ENCODE peak calls at places on chromosome 1, in eight cellular contexts. One of them, this sample, is unnamed.

GRCh38 chr1:12276225-12276624 is 46.4 kb downstream of the VPS13D start:
- DNase-seq in stimulated activated CD8-positive, alpha-beta memory T cell treated with anti-CD3 and anti-CD28 coated beads, Interleukin-4, amount 100 ng/mL, for 1 hour: no peak
- DNase-seq in NCI-H1092 treated with DMSO at 0.1 percent for 48 hours: no peak
- DNase-seq in left cardiac atrium: peak
- DNase-seq in activated CD4-positive, CD25-positive, alpha-beta regulatory T cell treated with anti-CD3 and anti-CD28 coated beads, Interleukin-2, amount 50 U/mL, for 72 hours: no peak
- DNase-seq in activated naive CD4-positive, alpha-beta T cell treated with Interleukin-2 at 50 U/mL for 16 hours: peak
- DNase-seq in KG1: no peak
- DNase-seq in T follicular helper cell: no peak
- DNase-seq in this sample: no peak

GRCh38 chr1:27549807-27550408 is 54.0 kb downstream of the AHDC1 start:
- DNase-seq in activated CD4-positive, CD25-positive, alpha-beta regulatory T cell treated with anti-CD3 and anti-CD28 coated beads, Interleukin-2, amount 50 U/mL, for 72 hours: no peak
- DNase-seq in KG1: no peak
- DNase-seq in activated naive CD4-positive, alpha-beta T cell treated with Interleukin-2 at 50 U/mL for 16 hours: no peak
- DNase-seq in NCI-H1092 treated with DMSO at 0.1 percent for 48 hours: no peak
- DNase-seq in left cardiac atrium: no peak
- DNase-seq in stimulated activated CD8-positive, alpha-beta memory T cell treated with anti-CD3 and anti-CD28 coated beads, Interleukin-4, amount 100 ng/mL, for 1 hour: no peak
- DNase-seq in T follicular helper cell: no peak
- DNase-seq in this sample: no peak

GRCh38 chr1:15088146-15089025 is 65.2 kb upstream of the TMEM51 start:
- DNase-seq in KG1: no peak
- DNase-seq in stimulated activated CD8-positive, alpha-beta memory T cell treated with anti-CD3 and anti-CD28 coated beads, Interleukin-4, amount 100 ng/mL, for 1 hour: no peak
- DNase-seq in activated CD4-positive, CD25-positive, alpha-beta regulatory T cell treated with anti-CD3 and anti-CD28 coated beads, Interleukin-2, amount 50 U/mL, for 72 hours: no peak
- DNase-seq in NCI-H1092 treated with DMSO at 0.1 percent for 48 hours: no peak
- DNase-seq in activated naive CD4-positive, alpha-beta T cell treated with Interleukin-2 at 50 U/mL for 16 hours: no peak
- DNase-seq in T follicular helper cell: no peak
- DNase-seq in left cardiac atrium: no peak
- DNase-seq in this sample: no peak

GRCh38 chr1:72284398-72285073 is 2.2 kb upstream of the NEGR1 start:
- DNase-seq in T follicular helper cell: no peak
- DNase-seq in stimulated activated CD8-positive, alpha-beta memory T cell treated with anti-CD3 and anti-CD28 coated beads, Interleukin-4, amount 100 ng/mL, for 1 hour: no peak
- DNase-seq in left cardiac atrium: peak
- DNase-seq in activated CD4-positive, CD25-positive, alpha-beta regulatory T cell treated with anti-CD3 and anti-CD28 coated beads, Interleukin-2, amount 50 U/mL, for 72 hours: no peak
- DNase-seq in activated naive CD4-positive, alpha-beta T cell treated with Interleukin-2 at 50 U/mL for 16 hours: no peak
- DNase-seq in KG1: no peak
- DNase-seq in NCI-H1092 treated with DMSO at 0.1 percent for 48 hours: no peak
- DNase-seq in this sample: no peak

GRCh38 chr1:89001510-89001909 is 9.1 kb upstream of the KYAT3 start:
- DNase-seq in stimulated activated CD8-positive, alpha-beta memory T cell treated with anti-CD3 and anti-CD28 coated beads, Interleukin-4, amount 100 ng/mL, for 1 hour: no peak
- DNase-seq in activated naive CD4-positive, alpha-beta T cell treated with Interleukin-2 at 50 U/mL for 16 hours: no peak
- DNase-seq in NCI-H1092 treated with DMSO at 0.1 percent for 48 hours: no peak
- DNase-seq in KG1: no peak
- DNase-seq in activated CD4-positive, CD25-positive, alpha-beta regulatory T cell treated with anti-CD3 and anti-CD28 coated beads, Interleukin-2, amount 50 U/mL, for 72 hours: no peak
- DNase-seq in T follicular helper cell: no peak
- DNase-seq in left cardiac atrium: no peak
- DNase-seq in this sample: no peak

GRCh38 chr1:187226396-187226795 is 397.6 kb downstream of the PLA2G4A start:
- DNase-seq in KG1: no peak
- DNase-seq in stimulated activated CD8-positive, alpha-beta memory T cell treated with anti-CD3 and anti-CD28 coated beads, Interleukin-4, amount 100 ng/mL, for 1 hour: no peak
- DNase-seq in NCI-H1092 treated with DMSO at 0.1 percent for 48 hours: no peak
- DNase-seq in T follicular helper cell: no peak
- DNase-seq in activated CD4-positive, CD25-positive, alpha-beta regulatory T cell treated with anti-CD3 and anti-CD28 coated beads, Interleukin-2, amount 50 U/mL, for 72 hours: no peak
- DNase-seq in left cardiac atrium: no peak
- DNase-seq in activated naive CD4-positive, alpha-beta T cell treated with Interleukin-2 at 50 U/mL for 16 hours: no peak
- DNase-seq in this sample: no peak

GRCh38 chr1:191551019-191551418 is 607.2 kb upstream of the RGS18 start:
- DNase-seq in activated naive CD4-positive, alpha-beta T cell treated with Interleukin-2 at 50 U/mL for 16 hours: no peak
- DNase-seq in NCI-H1092 treated with DMSO at 0.1 percent for 48 hours: no peak
- DNase-seq in stimulated activated CD8-positive, alpha-beta memory T cell treated with anti-CD3 and anti-CD28 coated beads, Interleukin-4, amount 100 ng/mL, for 1 hour: no peak
- DNase-seq in T follicular helper cell: no peak
- DNase-seq in left cardiac atrium: no peak
- DNase-seq in activated CD4-positive, CD25-positive, alpha-beta regulatory T cell treated with anti-CD3 and anti-CD28 coated beads, Interleukin-2, amount 50 U/mL, for 72 hours: no peak
- DNase-seq in KG1: no peak
- DNase-seq in this sample: no peak

GRCh38 chr1:227920896-227921295 is 26.8 kb downstream of the WNT9A start:
- DNase-seq in stimulated activated CD8-positive, alpha-beta memory T cell treated with anti-CD3 and anti-CD28 coated beads, Interleukin-4, amount 100 ng/mL, for 1 hour: no peak
- DNase-seq in activated CD4-positive, CD25-positive, alpha-beta regulatory T cell treated with anti-CD3 and anti-CD28 coated beads, Interleukin-2, amount 50 U/mL, for 72 hours: no peak
- DNase-seq in NCI-H1092 treated with DMSO at 0.1 percent for 48 hours: no peak
- DNase-seq in left cardiac atrium: peak
- DNase-seq in T follicular helper cell: no peak
- DNase-seq in activated naive CD4-positive, alpha-beta T cell treated with Interleukin-2 at 50 U/mL for 16 hours: no peak
- DNase-seq in KG1: no peak
- DNase-seq in this sample: no peak

GRCh38 chr1:68051475-68051874 is 1.0 kb upstream of the DIRAS3 start:
- DNase-seq in activated CD4-positive, CD25-positive, alpha-beta regulatory T cell treated with anti-CD3 and anti-CD28 coated beads, Interleukin-2, amount 50 U/mL, for 72 hours: no peak
- DNase-seq in stimulated activated CD8-positive, alpha-beta memory T cell treated with anti-CD3 and anti-CD28 coated beads, Interleukin-4, amount 100 ng/mL, for 1 hour: no peak
- DNase-seq in activated naive CD4-positive, alpha-beta T cell treated with Interleukin-2 at 50 U/mL for 16 hours: no peak
- DNase-seq in T follicular helper cell: no peak
- DNase-seq in left cardiac atrium: peak
- DNase-seq in NCI-H1092 treated with DMSO at 0.1 percent for 48 hours: peak
- DNase-seq in KG1: no peak
- DNase-seq in this sample: peak

GRCh38 chr1:234972411-234973191 is 156.0 kb downstream of the TOMM20 start:
- DNase-seq in activated naive CD4-positive, alpha-beta T cell treated with Interleukin-2 at 50 U/mL for 16 hours: no peak
- DNase-seq in activated CD4-positive, CD25-positive, alpha-beta regulatory T cell treated with anti-CD3 and anti-CD28 coated beads, Interleukin-2, amount 50 U/mL, for 72 hours: peak
- DNase-seq in left cardiac atrium: no peak
- DNase-seq in KG1: no peak
- DNase-seq in NCI-H1092 treated with DMSO at 0.1 percent for 48 hours: peak
- DNase-seq in T follicular helper cell: no peak
- DNase-seq in stimulated activated CD8-positive, alpha-beta memory T cell treated with anti-CD3 and anti-CD28 coated beads, Interleukin-4, amount 100 ng/mL, for 1 hour: no peak
- DNase-seq in this sample: no peak

GRCh38 chr1:235207202-235207565 is 46.1 kb upstream of the RBM34 start:
- DNase-seq in activated CD4-positive, CD25-positive, alpha-beta regulatory T cell treated with anti-CD3 and anti-CD28 coated beads, Interleukin-2, amount 50 U/mL, for 72 hours: no peak
- DNase-seq in NCI-H1092 treated with DMSO at 0.1 percent for 48 hours: no peak
- DNase-seq in activated naive CD4-positive, alpha-beta T cell treated with Interleukin-2 at 50 U/mL for 16 hours: peak
- DNase-seq in stimulated activated CD8-positive, alpha-beta memory T cell treated with anti-CD3 and anti-CD28 coated beads, Interleukin-4, amount 100 ng/mL, for 1 hour: peak
- DNase-seq in left cardiac atrium: no peak
- DNase-seq in KG1: no peak
- DNase-seq in T follicular helper cell: peak
- DNase-seq in this sample: no peak

GRCh38 chr1:84387480-84388163 is 10.7 kb upstream of the DNASE2B start:
- DNase-seq in left cardiac atrium: no peak
- DNase-seq in T follicular helper cell: no peak
- DNase-seq in activated naive CD4-positive, alpha-beta T cell treated with Interleukin-2 at 50 U/mL for 16 hours: no peak
- DNase-seq in stimulated activated CD8-positive, alpha-beta memory T cell treated with anti-CD3 and anti-CD28 coated beads, Interleukin-4, amount 100 ng/mL, for 1 hour: no peak
- DNase-seq in NCI-H1092 treated with DMSO at 0.1 percent for 48 hours: peak
- DNase-seq in KG1: no peak
- DNase-seq in activated CD4-positive, CD25-positive, alpha-beta regulatory T cell treated with anti-CD3 and anti-CD28 coated beads, Interleukin-2, amount 50 U/mL, for 72 hours: no peak
- DNase-seq in this sample: no peak

GRCh38 chr1:36467708-36468455 is 3.7 kb upstream of the MRPS15 start:
- DNase-seq in left cardiac atrium: no peak
- DNase-seq in activated CD4-positive, CD25-positive, alpha-beta regulatory T cell treated with anti-CD3 and anti-CD28 coated beads, Interleukin-2, amount 50 U/mL, for 72 hours: no peak
- DNase-seq in stimulated activated CD8-positive, alpha-beta memory T cell treated with anti-CD3 and anti-CD28 coated beads, Interleukin-4, amount 100 ng/mL, for 1 hour: no peak
- DNase-seq in activated naive CD4-positive, alpha-beta T cell treated with Interleukin-2 at 50 U/mL for 16 hours: no peak
- DNase-seq in T follicular helper cell: no peak
- DNase-seq in NCI-H1092 treated with DMSO at 0.1 percent for 48 hours: no peak
- DNase-seq in KG1: no peak
- DNase-seq in this sample: no peak

GRCh38 chr1:117093870-117094621 is 27.5 kb downstream of the TRIM45 start:
- DNase-seq in activated naive CD4-positive, alpha-beta T cell treated with Interleukin-2 at 50 U/mL for 16 hours: peak
- DNase-seq in NCI-H1092 treated with DMSO at 0.1 percent for 48 hours: no peak
- DNase-seq in KG1: peak
- DNase-seq in T follicular helper cell: no peak
- DNase-seq in left cardiac atrium: no peak
- DNase-seq in activated CD4-positive, CD25-positive, alpha-beta regulatory T cell treated with anti-CD3 and anti-CD28 coated beads, Interleukin-2, amount 50 U/mL, for 72 hours: no peak
- DNase-seq in stimulated activated CD8-positive, alpha-beta memory T cell treated with anti-CD3 and anti-CD28 coated beads, Interleukin-4, amount 100 ng/mL, for 1 hour: peak
- DNase-seq in this sample: no peak

GRCh38 chr1:85303440-85304162 is 27.2 kb upstream of the BCL10 start:
- DNase-seq in left cardiac atrium: no peak
- DNase-seq in KG1: no peak
- DNase-seq in activated CD4-positive, CD25-positive, alpha-beta regulatory T cell treated with anti-CD3 and anti-CD28 coated beads, Interleukin-2, amount 50 U/mL, for 72 hours: no peak
- DNase-seq in NCI-H1092 treated with DMSO at 0.1 percent for 48 hours: no peak
- DNase-seq in stimulated activated CD8-positive, alpha-beta memory T cell treated with anti-CD3 and anti-CD28 coated beads, Interleukin-4, amount 100 ng/mL, for 1 hour: no peak
- DNase-seq in T follicular helper cell: no peak
- DNase-seq in activated naive CD4-positive, alpha-beta T cell treated with Interleukin-2 at 50 U/mL for 16 hours: no peak
- DNase-seq in this sample: no peak

GRCh38 chr1:202010042-202011015 is at the start of gene ELF3:
- DNase-seq in activated CD4-positive, CD25-positive, alpha-beta regulatory T cell treated with anti-CD3 and anti-CD28 coated beads, Interleukin-2, amount 50 U/mL, for 72 hours: no peak
- DNase-seq in activated naive CD4-positive, alpha-beta T cell treated with Interleukin-2 at 50 U/mL for 16 hours: no peak
- DNase-seq in NCI-H1092 treated with DMSO at 0.1 percent for 48 hours: peak
- DNase-seq in left cardiac atrium: no peak
- DNase-seq in stimulated activated CD8-positive, alpha-beta memory T cell treated with anti-CD3 and anti-CD28 coated beads, Interleukin-4, amount 100 ng/mL, for 1 hour: no peak
- DNase-seq in KG1: no peak
- DNase-seq in T follicular helper cell: no peak
- DNase-seq in this sample: no peak

GRCh38 chr1:145886811-145887210 is 1.1 kb upstream of the ANKRD35 start:
- DNase-seq in NCI-H1092 treated with DMSO at 0.1 percent for 48 hours: no peak
- DNase-seq in activated CD4-positive, CD25-positive, alpha-beta regulatory T cell treated with anti-CD3 and anti-CD28 coated beads, Interleukin-2, amount 50 U/mL, for 72 hours: no peak
- DNase-seq in KG1: no peak
- DNase-seq in activated naive CD4-positive, alpha-beta T cell treated with Interleukin-2 at 50 U/mL for 16 hours: no peak
- DNase-seq in T follicular helper cell: no peak
- DNase-seq in stimulated activated CD8-positive, alpha-beta memory T cell treated with anti-CD3 and anti-CD28 coated beads, Interleukin-4, amount 100 ng/mL, for 1 hour: no peak
- DNase-seq in left cardiac atrium: no peak
- DNase-seq in this sample: no peak

GRCh38 chr1:83077411-83077810 is 921.5 kb downstream of the TTLL7 start:
- DNase-seq in activated CD4-positive, CD25-positive, alpha-beta regulatory T cell treated with anti-CD3 and anti-CD28 coated beads, Interleukin-2, amount 50 U/mL, for 72 hours: no peak
- DNase-seq in NCI-H1092 treated with DMSO at 0.1 percent for 48 hours: no peak
- DNase-seq in left cardiac atrium: no peak
- DNase-seq in stimulated activated CD8-positive, alpha-beta memory T cell treated with anti-CD3 and anti-CD28 coated beads, Interleukin-4, amount 100 ng/mL, for 1 hour: no peak
- DNase-seq in activated naive CD4-positive, alpha-beta T cell treated with Interleukin-2 at 50 U/mL for 16 hours: no peak
- DNase-seq in KG1: no peak
- DNase-seq in T follicular helper cell: no peak
- DNase-seq in this sample: no peak

GRCh38 chr1:160260436-160261382 is 1.6 kb downstream of the DCAF8 start:
- DNase-seq in activated CD4-positive, CD25-positive, alpha-beta regulatory T cell treated with anti-CD3 and anti-CD28 coated beads, Interleukin-2, amount 50 U/mL, for 72 hours: no peak
- DNase-seq in activated naive CD4-positive, alpha-beta T cell treated with Interleukin-2 at 50 U/mL for 16 hours: no peak
- DNase-seq in T follicular helper cell: no peak
- DNase-seq in left cardiac atrium: no peak
- DNase-seq in KG1: peak
- DNase-seq in NCI-H1092 treated with DMSO at 0.1 percent for 48 hours: peak
- DNase-seq in stimulated activated CD8-positive, alpha-beta memory T cell treated with anti-CD3 and anti-CD28 coated beads, Interleukin-4, amount 100 ng/mL, for 1 hour: no peak
- DNase-seq in this sample: no peak

GRCh38 chr1:108646661-108647269 is 14.1 kb downstream of the HENMT1 start:
- DNase-seq in activated naive CD4-positive, alpha-beta T cell treated with Interleukin-2 at 50 U/mL for 16 hours: peak
- DNase-seq in T follicular helper cell: peak
- DNase-seq in KG1: peak
- DNase-seq in left cardiac atrium: peak
- DNase-seq in NCI-H1092 treated with DMSO at 0.1 percent for 48 hours: no peak
- DNase-seq in activated CD4-positive, CD25-positive, alpha-beta regulatory T cell treated with anti-CD3 and anti-CD28 coated beads, Interleukin-2, amount 50 U/mL, for 72 hours: peak
- DNase-seq in stimulated activated CD8-positive, alpha-beta memory T cell treated with anti-CD3 and anti-CD28 coated beads, Interleukin-4, amount 100 ng/mL, for 1 hour: peak
- DNase-seq in this sample: no peak

GRCh38 chr1:207858806-207859205 is 52.1 kb downstream of the CD34 start:
- DNase-seq in left cardiac atrium: no peak
- DNase-seq in stimulated activated CD8-positive, alpha-beta memory T cell treated with anti-CD3 and anti-CD28 coated beads, Interleukin-4, amount 100 ng/mL, for 1 hour: no peak
- DNase-seq in T follicular helper cell: no peak
- DNase-seq in KG1: no peak
- DNase-seq in activated naive CD4-positive, alpha-beta T cell treated with Interleukin-2 at 50 U/mL for 16 hours: no peak
- DNase-seq in NCI-H1092 treated with DMSO at 0.1 percent for 48 hours: no peak
- DNase-seq in activated CD4-positive, CD25-positive, alpha-beta regulatory T cell treated with anti-CD3 and anti-CD28 coated beads, Interleukin-2, amount 50 U/mL, for 72 hours: no peak
- DNase-seq in this sample: no peak

GRCh38 chr1:16886860-16887605 is 8.7 kb upstream of the RNU1-2 start:
- DNase-seq in KG1: no peak
- DNase-seq in activated naive CD4-positive, alpha-beta T cell treated with Interleukin-2 at 50 U/mL for 16 hours: no peak
- DNase-seq in left cardiac atrium: no peak
- DNase-seq in T follicular helper cell: no peak
- DNase-seq in stimulated activated CD8-positive, alpha-beta memory T cell treated with anti-CD3 and anti-CD28 coated beads, Interleukin-4, amount 100 ng/mL, for 1 hour: no peak
- DNase-seq in activated CD4-positive, CD25-positive, alpha-beta regulatory T cell treated with anti-CD3 and anti-CD28 coated beads, Interleukin-2, amount 50 U/mL, for 72 hours: no peak
- DNase-seq in NCI-H1092 treated with DMSO at 0.1 percent for 48 hours: no peak
- DNase-seq in this sample: no peak

GRCh38 chr1:5990913-5991783 is 1.1 kb downstream of the NPHP4 start:
- DNase-seq in left cardiac atrium: peak
- DNase-seq in T follicular helper cell: no peak
- DNase-seq in stimulated activated CD8-positive, alpha-beta memory T cell treated with anti-CD3 and anti-CD28 coated beads, Interleukin-4, amount 100 ng/mL, for 1 hour: no peak
- DNase-seq in activated naive CD4-positive, alpha-beta T cell treated with Interleukin-2 at 50 U/mL for 16 hours: peak
- DNase-seq in NCI-H1092 treated with DMSO at 0.1 percent for 48 hours: peak
- DNase-seq in KG1: no peak
- DNase-seq in activated CD4-positive, CD25-positive, alpha-beta regulatory T cell treated with anti-CD3 and anti-CD28 coated beads, Interleukin-2, amount 50 U/mL, for 72 hours: peak
- DNase-seq in this sample: no peak

GRCh38 chr1:20405893-20406604 is 80.0 kb downstream of the CAMK2N1 start:
- DNase-seq in T follicular helper cell: no peak
- DNase-seq in left cardiac atrium: no peak
- DNase-seq in activated naive CD4-positive, alpha-beta T cell treated with Interleukin-2 at 50 U/mL for 16 hours: no peak
- DNase-seq in activated CD4-positive, CD25-positive, alpha-beta regulatory T cell treated with anti-CD3 and anti-CD28 coated beads, Interleukin-2, amount 50 U/mL, for 72 hours: no peak
- DNase-seq in KG1: no peak
- DNase-seq in stimulated activated CD8-positive, alpha-beta memory T cell treated with anti-CD3 and anti-CD28 coated beads, Interleukin-4, amount 100 ng/mL, for 1 hour: no peak
- DNase-seq in NCI-H1092 treated with DMSO at 0.1 percent for 48 hours: no peak
- DNase-seq in this sample: peak

GRCh38 chr1:34831721-34832246 is 27.8 kb downstream of the SMIM12 start:
- DNase-seq in KG1: no peak
- DNase-seq in activated CD4-positive, CD25-positive, alpha-beta regulatory T cell treated with anti-CD3 and anti-CD28 coated beads, Interleukin-2, amount 50 U/mL, for 72 hours: no peak
- DNase-seq in stimulated activated CD8-positive, alpha-beta memory T cell treated with anti-CD3 and anti-CD28 coated beads, Interleukin-4, amount 100 ng/mL, for 1 hour: no peak
- DNase-seq in NCI-H1092 treated with DMSO at 0.1 percent for 48 hours: no peak
- DNase-seq in activated naive CD4-positive, alpha-beta T cell treated with Interleukin-2 at 50 U/mL for 16 hours: no peak
- DNase-seq in left cardiac atrium: no peak
- DNase-seq in T follicular helper cell: no peak
- DNase-seq in this sample: no peak

GRCh38 chr1:156532374-156532773 is 31.8 kb upstream of the MEF2D start:
- DNase-seq in stimulated activated CD8-positive, alpha-beta memory T cell treated with anti-CD3 and anti-CD28 coated beads, Interleukin-4, amount 100 ng/mL, for 1 hour: no peak
- DNase-seq in T follicular helper cell: no peak
- DNase-seq in KG1: no peak
- DNase-seq in activated naive CD4-positive, alpha-beta T cell treated with Interleukin-2 at 50 U/mL for 16 hours: no peak
- DNase-seq in left cardiac atrium: no peak
- DNase-seq in activated CD4-positive, CD25-positive, alpha-beta regulatory T cell treated with anti-CD3 and anti-CD28 coated beads, Interleukin-2, amount 50 U/mL, for 72 hours: no peak
- DNase-seq in NCI-H1092 treated with DMSO at 0.1 percent for 48 hours: no peak
- DNase-seq in this sample: no peak